ENCODE peak calls at places on chromosomes 13 and 19, in ten cellular contexts. Z, I, M, W, V, E, K, P, S and L are unnamed samples.

GRCh38 chr13:27712421-27712820 is 79.9 kb upstream of the GSX1 start:
- DNase-seq in W (no peak), M (no peak), E (no peak), V (peak; percentile 25), K (peak; percentile 19), S (no peak), I (peak; percentile 34), Z (no peak), P (peak; percentile 33), L (no peak)

GRCh38 chr19:43784251-43784980 is 3.6 kb upstream of the KCNN4 start:
- DNase-seq in V (no peak), Z (peak; percentile 43), I (no peak), P (no peak), E (no peak), S (peak; percentile 49), K (peak; percentile 53), W (no peak), M (no peak), L (no peak)

GRCh38 chr13:60492187-60492586 is 95.2 kb downstream of the TDRD3 start:
- DNase-seq in S (no peak), W (no peak), V (no peak), M (no peak), Z (no peak), E (no peak), I (no peak), K (no peak), P (no peak), L (no peak)

GRCh38 chr13:63409791-63410351 is 1994.2 kb upstream of the PCDH20 start:
- DNase-seq in S (no peak), E (no peak), P (no peak), V (no peak), M (no peak), W (no peak), I (no peak), Z (no peak), K (no peak), L (no peak)

GRCh38 chr19:10927691-10928562 is 512 bp downstream of the YIPF2 start:
- DNase-seq in P (no peak), K (no peak), V (no peak), I (no peak), M (no peak), Z (no peak), S (no peak), W (no peak), E (no peak), L (no peak)

GRCh38 chr19:40367577-40368434 is 19.3 kb downstream of the PLD3 start:
- DNase-seq in M (no peak), Z (no peak), E (no peak), K (no peak), S (no peak), P (no peak), W (no peak), I (peak; percentile 20), V (no peak), L (no peak)

GRCh38 chr19:756821-757688 is 6.1 kb downstream of the MISP start:
- DNase-seq in I (no peak), S (no peak), V (no peak), M (no peak), P (no peak), K (no peak), W (no peak), E (no peak), Z (no peak), L (no peak)

GRCh38 chr19:41821003-41821735 is 23.3 kb downstream of the LYPD4 start:
- DNase-seq in Z (peak; percentile 64), K (peak; percentile 81), P (peak; percentile 76), M (peak; percentile 66), E (peak; percentile 12), S (peak; percentile 30), W (no peak), I (no peak), V (no peak), L (peak; percentile 81)

GRCh38 chr19:677601-678380 is 1.6 kb downstream of the FSTL3 start:
- DNase-seq in V (no peak), P (no peak), S (no peak), E (no peak), K (no peak), I (no peak), Z (no peak), W (no peak), M (no peak), L (no peak)

GRCh38 chr13:114244637-114245036 is 9.9 kb downstream of the CDC16 start:
- DNase-seq in W (no peak), M (no peak), E (no peak), S (no peak), Z (no peak), I (no peak), K (no peak), P (no peak), V (no peak), L (no peak)

GRCh38 chr19:33221641-33222040 is 4.0 kb downstream of the SLC7A10 start:
- DNase-seq in E (no peak), V (no peak), P (no peak), S (no peak), Z (no peak), I (no peak), K (no peak), W (no peak), M (no peak), L (no peak)

GRCh38 chr19:32469796-32470195 is 64.2 kb downstream of the DPY19L3 start:
- DNase-seq in V (no peak), I (no peak), M (no peak), P (no peak), K (no peak), Z (no peak), E (no peak), W (no peak), S (no peak), L (no peak)

GRCh38 chr19:58500242-58500641 is 11.6 kb downstream of the SLC27A5 start:
- DNase-seq in M (no peak), Z (no peak), S (no peak), E (no peak), K (no peak), V (no peak), W (no peak), P (no peak), I (no peak), L (no peak)

GRCh38 chr13:67071918-67072598 is 158.1 kb downstream of the PCDH9 start:
- DNase-seq in I (no peak), K (no peak), E (no peak), V (no peak), P (no peak), M (no peak), W (no peak), Z (no peak), S (no peak), L (no peak)

GRCh38 chr13:27928353-27928804 is 8.6 kb downstream of the PDX1 start:
- DNase-seq in V (no peak), M (peak; percentile 27), I (no peak), E (no peak), P (no peak), Z (no peak), W (no peak), K (no peak), S (no peak), L (no peak)

GRCh38 chr19:48619692-48620565 is 623 bp downstream of the SPHK2 start:
- DNase-seq in E (no peak), V (no peak), Z (no peak), W (no peak), K (no peak), P (no peak), M (no peak), I (no peak), S (no peak), L (no peak)

GRCh38 chr19:42343344-42344110 is 18.1 kb downstream of the MEGF8 start:
- DNase-seq in E (no peak), W (no peak), V (no peak), S (no peak), K (no peak), P (no peak), I (no peak), Z (no peak), M (peak; percentile 76), L (no peak)

GRCh38 chr19:54155694-54156093 is 3.8 kb downstream of the LENG1 start:
- DNase-seq in E (no peak), Z (no peak), V (no peak), P (no peak), M (peak; percentile 38), K (no peak), I (no peak), S (no peak), W (no peak), L (no peak)

GRCh38 chr13:110054041-110054440 is 252.9 kb downstream of the COL4A1 start:
- DNase-seq in V (no peak), I (no peak), S (no peak), M (no peak), E (no peak), K (no peak), P (no peak), W (no peak), Z (no peak), L (no peak)

GRCh38 chr13:23455401-23456185 is 22.1 kb upstream of the SACS start:
- DNase-seq in K (no peak), W (no peak), Z (no peak), S (no peak), P (no peak), E (no peak), M (no peak), I (no peak), V (no peak), L (no peak)

GRCh38 chr19:18156841-18157464 is 4.0 kb downstream of the PIK3R2 start:
- DNase-seq in I (peak; percentile 62), Z (no peak), M (no peak), P (peak; percentile 89), S (no peak), E (peak; percentile 81), K (no peak), V (peak; percentile 55), W (no peak), L (no peak)

GRCh38 chr13:93004919-93005318 is 221.7 kb upstream of the GPC6 start:
- DNase-seq in Z (no peak), I (no peak), S (no peak), E (no peak), K (no peak), V (no peak), P (no peak), M (peak; percentile 13), W (no peak), L (no peak)

GRCh38 chr13:40170091-40170490 is 496.4 kb downstream of the FOXO1 start:
- DNase-seq in W (no peak), I (no peak), S (no peak), E (no peak), V (no peak), P (no peak), Z (no peak), K (no peak), M (no peak), L (no peak)